ENCODE peak calls at places on chromosomes 2 and 18, in seven cellular contexts. G is uterus, H is suprapubic skin, O is IMR-90, N is H54, M is HCT116, J is NB4. Y is an unnamed sample.

GRCh38 chr2:43791035-43791434 is 17.2 kb downstream of the DYNC2LI1 start:
- DNase-seq in G (no peak), H (no peak), O (no peak), N (no peak), M (no peak), J (no peak), Y (no peak)

GRCh38 chr18:69250305-69251151 is 150.2 kb upstream of the DOK6 start:
- DNase-seq in G (no peak), H (no peak), O (peak), N (no peak), M (no peak), J (no peak), Y (no peak)

GRCh38 chr18:75408554-75409506 is 18.7 kb downstream of the SMIM21 start:
- DNase-seq in G (no peak), H (no peak), O (peak), N (peak), M (peak), J (peak), Y (no peak)

GRCh38 chr2:26591619-26592505 is 49.3 kb downstream of the CIB4 start:
- DNase-seq in G (no peak), H (peak), O (no peak), N (no peak), M (no peak), J (no peak), Y (no peak)

GRCh38 chr2:62968168-62968567 is 82.5 kb upstream of the OTX1 start:
- DNase-seq in G (no peak), H (no peak), O (no peak), N (no peak), M (no peak), J (no peak), Y (no peak)

GRCh38 chr2:31199206-31199605 is 18.1 kb downstream of the CAPN14 start:
- DNase-seq in G (no peak), H (no peak), O (no peak), N (no peak), M (no peak), J (no peak), Y (no peak)

GRCh38 chr2:190351955-190352354 is 8.6 kb downstream of the INPP1 start:
- DNase-seq in G (no peak), H (no peak), O (no peak), N (no peak), M (no peak), J (no peak), Y (no peak)

GRCh38 chr2:231371430-231372054 is 24.0 kb upstream of the B3GNT7 start:
- DNase-seq in G (no peak), H (no peak), O (no peak), N (no peak), M (no peak), J (no peak), Y (no peak)

GRCh38 chr2:74593826-74594467 is 39.4 kb downstream of the DOK1 start:
- DNase-seq in G (no peak), H (no peak), O (no peak), N (no peak), M (no peak), J (no peak), Y (no peak)

GRCh38 chr18:48270929-48271328 is 138.3 kb downstream of the ZBTB7C start:
- DNase-seq in G (no peak), H (no peak), O (no peak), N (no peak), M (no peak), J (no peak), Y (no peak)

GRCh38 chr2:216012133-216012829 is 1.1 kb downstream of the MREG start:
- DNase-seq in G (no peak), H (no peak), O (no peak), N (no peak), M (no peak), J (no peak), Y (no peak)

GRCh38 chr2:232328516-232329460 is 49.8 kb upstream of the ALPP start:
- DNase-seq in G (no peak), H (no peak), O (no peak), N (no peak), M (no peak), J (no peak), Y (no peak)

GRCh38 chr2:19979932-19980331 is 10.0 kb downstream of the WDR35 start:
- DNase-seq in G (no peak), H (no peak), O (no peak), N (no peak), M (no peak), J (no peak), Y (no peak)

GRCh38 chr2:102032368-102033027 is 40.7 kb downstream of the IL1R2 start:
- DNase-seq in G (no peak), H (no peak), O (peak), N (no peak), M (no peak), J (peak), Y (no peak)

GRCh38 chr2:132366787-132367186 is 49.8 kb upstream of the GPR39 start:
- DNase-seq in G (no peak), H (no peak), O (no peak), N (no peak), M (no peak), J (no peak), Y (no peak)

GRCh38 chr2:135056790-135057189 is 4.7 kb downstream of the RAB3GAP1 start:
- DNase-seq in G (no peak), H (no peak), O (peak), N (no peak), M (peak), J (no peak), Y (peak)

GRCh38 chr2:30662268-30663131 is 144.7 kb downstream of the CAPN13 start:
- DNase-seq in G (no peak), H (no peak), O (peak), N (no peak), M (no peak), J (peak), Y (no peak)

GRCh38 chr18:58599106-58599505 is 29.8 kb downstream of the ALPK2 start:
- DNase-seq in G (no peak), H (no peak), O (peak), N (no peak), M (no peak), J (no peak), Y (no peak)

GRCh38 chr2:107717666-107718065 is 109.0 kb upstream of the RGPD4 start:
- DNase-seq in G (no peak), H (no peak), O (no peak), N (no peak), M (no peak), J (no peak), Y (no peak)

GRCh38 chr2:238370482-238371372 is 50.4 kb downstream of the TRAF3IP1 start:
- DNase-seq in G (peak), H (no peak), O (peak), N (peak), M (peak), J (peak), Y (peak)

GRCh38 chr18:59874166-59874565 is 25.6 kb upstream of the PMAIP1 start:
- DNase-seq in G (no peak), H (no peak), O (peak), N (peak), M (peak), J (peak), Y (no peak)

GRCh38 chr2:241102239-241102803 is at the start of gene MTERF4:
- DNase-seq in G (peak), H (peak), O (peak), N (peak), M (peak), J (peak), Y (peak)
- TF ChIP-seq POLR2A in G (peak), H (peak), O (no peak), N (peak), M (peak), J (peak), Y (peak)

GRCh38 chr2:99152181-99152580 is 2.6 kb downstream of the TSGA10 start:
- DNase-seq in G (no peak), H (no peak), O (no peak), N (no peak), M (no peak), J (no peak), Y (no peak)

GRCh38 chr2:99156901-99157300 is 2.1 kb downstream of the LIPT1 start:
- DNase-seq in G (no peak), H (no peak), O (no peak), N (no peak), M (no peak), J (peak), Y (no peak)

GRCh38 chr2:99153921-99154604 is 679 bp downstream of the TSGA10 start:
- DNase-seq in G (no peak), H (no peak), O (peak), N (no peak), M (no peak), J (no peak), Y (peak)

GRCh38 chr2:99158599-99158998 is 3.8 kb downstream of the LIPT1 start:
- DNase-seq in G (no peak), H (no peak), O (no peak), N (no peak), M (no peak), J (no peak), Y (no peak)

DNA sequence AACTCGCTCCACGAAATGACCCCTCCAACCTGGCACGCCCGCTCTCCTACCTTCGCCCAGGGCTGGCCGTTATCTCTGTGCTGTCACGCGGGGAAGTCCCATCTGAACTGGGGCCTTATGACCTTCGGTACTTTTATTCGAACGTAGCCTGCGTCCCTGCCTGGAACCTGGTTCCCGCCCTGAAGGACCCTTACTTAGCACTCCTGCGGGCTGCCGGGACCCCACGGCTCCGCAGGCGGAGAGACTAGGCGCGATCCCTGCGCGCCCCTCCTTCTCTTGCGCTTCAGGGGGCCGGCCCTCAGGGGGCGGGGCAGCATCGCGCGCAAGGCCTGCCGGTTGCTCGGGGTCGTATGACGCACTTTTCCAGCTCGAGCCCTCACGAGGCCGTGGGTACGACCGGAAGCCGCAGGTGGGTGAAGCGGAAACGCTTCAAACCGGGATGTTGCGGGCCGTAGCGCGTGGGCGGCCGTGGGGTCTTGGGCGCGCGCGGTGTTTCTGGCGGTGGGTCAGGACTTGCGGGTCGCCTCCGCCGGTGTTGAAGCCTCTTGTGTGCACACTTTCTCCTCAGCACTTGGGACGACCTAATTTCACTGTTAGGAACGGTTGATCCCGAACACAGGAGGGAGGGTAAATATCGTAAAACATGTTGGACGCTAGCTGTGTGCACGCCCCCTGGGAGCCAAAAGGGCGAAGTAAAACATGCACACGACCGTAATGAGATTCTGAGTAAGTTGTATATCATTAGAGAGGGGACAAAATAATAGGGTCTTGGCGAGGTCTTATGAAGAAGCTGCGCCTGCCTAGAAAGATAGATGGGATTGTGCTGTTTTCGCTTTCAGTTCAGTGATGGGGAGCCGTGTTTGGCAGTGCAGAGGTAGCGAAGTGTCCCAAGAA is at the start of the genes LIPT1 and TSGA10:
- DNase-seq in G (peak), H (peak), O (peak), N (peak), M (peak), J (peak), Y (peak)
- TF ChIP-seq POLR2A in G (peak), H (no peak), O (peak), N (peak), M (peak), J (peak), Y (peak)

DNA sequence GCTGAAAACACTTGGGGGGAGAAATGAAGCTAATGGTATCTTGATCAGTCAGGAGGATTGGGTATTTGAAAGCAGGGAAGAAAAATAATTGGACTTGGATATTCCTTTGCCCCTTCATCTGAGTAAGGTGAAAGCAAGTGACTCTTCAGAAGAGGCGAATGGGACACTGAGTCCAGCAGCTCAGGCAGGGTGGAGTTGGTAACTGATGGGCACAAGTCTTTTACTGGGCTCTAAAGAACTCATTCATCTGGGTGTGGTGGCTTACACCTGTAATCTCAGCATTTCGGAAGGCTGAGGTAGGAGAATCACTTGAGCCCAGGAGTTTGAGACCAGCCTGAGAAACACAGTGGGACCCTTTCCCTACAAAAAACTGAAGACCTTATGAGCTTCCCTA is 11.2 kb downstream of the CFLAR start:
- DNase-seq in G (no peak), H (no peak), O (no peak), N (no peak), M (no peak), J (no peak), Y (peak)
- TF ChIP-seq POLR2A in G (no peak), H (no peak), O (no peak), N (no peak), M (no peak), J (no peak), Y (no peak)

DNA sequence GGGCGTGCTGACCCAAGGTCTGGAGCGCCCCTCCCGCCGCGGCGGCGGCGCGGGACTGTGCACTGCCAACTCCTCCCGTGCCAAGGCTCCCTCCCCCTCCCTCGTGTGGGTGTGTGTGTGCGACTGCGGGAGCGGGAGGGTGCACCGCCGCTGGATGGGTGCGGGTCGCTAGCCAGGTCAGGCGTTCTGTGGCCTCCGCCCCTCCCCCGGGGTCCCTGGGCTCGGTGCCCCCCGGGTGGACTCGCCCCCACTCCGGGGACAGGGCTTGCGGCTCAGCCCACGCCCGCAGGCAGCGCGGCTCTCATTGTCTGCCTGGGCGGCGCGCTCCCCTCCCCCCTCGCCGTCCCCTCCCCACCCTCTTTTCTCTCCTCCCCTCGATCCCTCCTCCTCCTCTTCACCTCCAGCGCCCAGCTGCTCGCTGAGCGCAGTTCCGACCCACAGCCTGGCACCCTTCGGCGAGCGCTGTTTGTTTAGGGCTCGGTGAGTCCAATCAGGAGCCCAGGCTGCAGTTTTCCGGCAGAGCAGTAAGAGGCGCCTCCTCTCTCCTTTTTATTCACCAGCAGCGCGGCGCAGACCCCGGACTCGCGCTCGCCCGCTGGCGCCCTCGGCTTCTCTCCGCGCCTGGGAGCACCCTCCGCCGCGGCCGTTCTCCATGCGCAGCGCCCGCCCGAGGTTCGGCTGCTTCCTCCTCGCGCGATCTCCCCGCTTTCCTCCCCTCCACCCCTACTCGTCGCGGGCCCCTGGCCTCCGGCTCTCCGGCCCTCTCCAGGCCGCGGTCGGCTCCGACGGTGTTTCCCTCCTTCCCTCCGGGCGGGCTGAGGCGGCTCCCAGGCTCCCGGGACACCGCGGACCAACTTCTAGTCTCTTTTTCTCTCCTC is at the start of gene GATA6:
- DNase-seq in G (peak), H (peak), O (peak), N (peak), M (peak), J (peak), Y (peak)
- TF ChIP-seq POLR2A in G (peak), H (no peak), O (peak), N (peak), M (peak), J (no peak), Y (no peak)

GRCh38 chr2:197215988-197216979 is 94.3 kb downstream of the ANKRD44 start:
- DNase-seq in G (no peak), H (no peak), O (peak), N (no peak), M (no peak), J (peak), Y (no peak)
- TF ChIP-seq POLR2A in G (no peak), H (no peak), O (no peak), N (no peak), M (no peak), J (no peak), Y (no peak)

GRCh38 chr2:144389151-144389929 is 130.6 kb downstream of the ZEB2 start:
- DNase-seq in G (no peak), H (no peak), O (no peak), N (no peak), M (no peak), J (no peak), Y (no peak)
- TF ChIP-seq POLR2A in G (no peak), H (no peak), O (no peak), N (no peak), M (no peak), J (no peak), Y (no peak)

GRCh38 chr2:32946314-32947075 is at the start of gene LTBP1:
- DNase-seq in G (peak), H (no peak), O (peak), N (peak), M (peak), J (peak), Y (peak)
- TF ChIP-seq POLR2A in G (peak), H (no peak), O (peak), N (peak), M (no peak), J (no peak), Y (peak)

DNA sequence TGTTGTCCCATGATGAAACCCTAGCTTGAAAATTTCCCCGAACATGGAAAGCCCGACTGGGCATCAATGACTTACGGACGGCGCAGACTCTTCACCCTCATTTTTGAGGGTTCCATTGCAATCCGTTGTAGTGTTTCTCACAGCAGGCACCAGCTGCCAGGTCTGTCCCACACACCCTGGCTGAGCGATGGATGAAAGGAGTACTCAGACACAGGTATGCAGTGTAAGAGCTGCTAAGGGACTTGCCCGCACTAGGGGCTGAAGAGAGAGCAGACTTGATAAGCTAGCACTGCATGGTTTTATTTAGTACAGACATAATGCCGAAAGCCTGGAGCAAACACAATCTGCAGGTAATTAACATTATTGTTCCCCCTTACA is 15.8 kb downstream of the DYNAP start:
- DNase-seq in G (no peak), H (no peak), O (no peak), N (no peak), M (no peak), J (no peak), Y (no peak)
- TF ChIP-seq POLR2A in G (no peak), H (no peak), O (no peak), N (no peak), M (no peak), J (no peak), Y (no peak)